ENCODE peak calls at places on chromosomes 4 and X, in six cellular contexts. G is mammary epithelial cell, U is lower lobe of right lung, P is IMR-90, N is left ventricle myocardium inferior, T is upper lobe of right lung. O is an unnamed sample. For H3K9me3, the result is how much of the 10 kb centered on the place peaks cover.

GRCh38 chrX:37745354-37745753 is 34.5 kb upstream of the CYBB start:
- DNase-seq in G (peak), U (peak), P (peak), N (peak), T (peak), O (peak)

GRCh38 chr4:89277412-89277811 is 30.2 kb downstream of the GPRIN3 start:
- DNase-seq in G (peak), U (no peak), P (no peak), N (no peak), T (no peak), O (no peak)

GRCh38 chr4:172666711-172667368 is 501.8 kb upstream of the GALNT7 start:
- DNase-seq in G (no peak), U (no peak), P (peak), N (no peak), T (no peak), O (no peak)

GRCh38 chr4:85644061-85644460 is 169.1 kb downstream of the ARHGAP24 start:
- DNase-seq in G (no peak), U (no peak), P (no peak), N (no peak), T (no peak), O (no peak)

GRCh38 chr4:155629183-155629825 is 37.3 kb upstream of the GUCY1A1 start:
- DNase-seq in G (peak), U (no peak), P (peak), N (no peak), T (no peak), O (no peak)

GRCh38 chr4:70613893-70614572 is 14.5 kb upstream of the ENAM start:
- DNase-seq in G (no peak), U (no peak), P (no peak), N (no peak), T (no peak), O (no peak)

GRCh38 chrX:133461226-133461625 is 45.9 kb upstream of the GPC4 start:
- DNase-seq in G (no peak), U (no peak), P (no peak), N (no peak), T (no peak), O (no peak)

GRCh38 chr4:41150401-41150800 is 63.9 kb downstream of the APBB2 start:
- DNase-seq in G (no peak), U (no peak), P (no peak), N (no peak), T (no peak), O (no peak)

GRCh38 chr4:37717575-37717974 is 31.4 kb upstream of the RELL1 start:
- DNase-seq in G (peak), U (no peak), P (peak), N (no peak), T (no peak), O (no peak)

GRCh38 chr4:6263541-6264540 is 5.8 kb upstream of the WFS1 start:
- DNase-seq in G (peak), U (peak), P (peak), N (no peak), T (no peak), O (peak)

GRCh38 chr4:105709081-105709450 is 482 bp downstream of the GSTCD start:
- DNase-seq in G (peak), U (no peak), P (no peak), N (no peak), T (no peak), O (no peak)

GRCh38 chr4:77092832-77093800 is 17.3 kb upstream of the CCNI start:
- DNase-seq in G (peak), U (no peak), P (no peak), N (no peak), T (no peak), O (no peak)

GRCh38 chr4:6019316-6020263 is 1.4 kb upstream of the C4orf50 start:
- DNase-seq in G (no peak), U (no peak), P (peak), N (no peak), T (no peak), O (no peak)

GRCh38 chr4:173009129-173009823 is 159.3 kb upstream of the GALNT7 start:
- DNase-seq in G (no peak), U (no peak), P (peak), N (no peak), T (no peak), O (no peak)

GRCh38 chrX:46180258-46180687 is 364.9 kb downstream of the ZNF674 start:
- DNase-seq in G (peak), U (no peak), P (peak), N (no peak), T (no peak), O (peak)

GRCh38 chrX:38973327-38973726 is 172.1 kb downstream of the MID1IP1 start:
- DNase-seq in G (no peak), U (peak), P (peak), N (no peak), T (peak), O (no peak)

GRCh38 chr4:141890279-141890678 is 253.9 kb downstream of the IL15 start:
- DNase-seq in G (no peak), U (no peak), P (peak), N (no peak), T (no peak), O (no peak)

GRCh38 chr4:103095080-103095479 is 4.6 kb downstream of the BDH2 start:
- DNase-seq in G (no peak), U (no peak), P (no peak), N (no peak), T (no peak), O (no peak)

GRCh38 chrX:145405012-145405411 is 157.7 kb downstream of the SPANXN1 start:
- DNase-seq in G (peak), U (no peak), P (peak), N (no peak), T (no peak), O (no peak)

GRCh38 chr4:48237996-48238645 is 31.5 kb downstream of the TEC start:
- DNase-seq in G (peak), U (no peak), P (peak), N (no peak), T (no peak), O (no peak)

GRCh38 chr4:119204898-119205297 is 7.6 kb upstream of the USP53 start:
- DNase-seq in G (no peak), U (no peak), P (no peak), N (no peak), T (no peak), O (no peak)

GRCh38 chrX:25012793-25013592 is 2.8 kb downstream of the ARX start:
- DNase-seq in G (no peak), U (no peak), P (no peak), N (no peak), T (no peak), O (no peak)

GRCh38 chrX:69137371-69137881 is 27.8 kb downstream of the PJA1 start:
- DNase-seq in G (no peak), U (no peak), P (peak), N (no peak), T (no peak), O (peak)
- H3K27ac ChIP-seq in G (no peak), U (peak), P (peak), N (peak), T (peak), O (no peak)

DNA sequence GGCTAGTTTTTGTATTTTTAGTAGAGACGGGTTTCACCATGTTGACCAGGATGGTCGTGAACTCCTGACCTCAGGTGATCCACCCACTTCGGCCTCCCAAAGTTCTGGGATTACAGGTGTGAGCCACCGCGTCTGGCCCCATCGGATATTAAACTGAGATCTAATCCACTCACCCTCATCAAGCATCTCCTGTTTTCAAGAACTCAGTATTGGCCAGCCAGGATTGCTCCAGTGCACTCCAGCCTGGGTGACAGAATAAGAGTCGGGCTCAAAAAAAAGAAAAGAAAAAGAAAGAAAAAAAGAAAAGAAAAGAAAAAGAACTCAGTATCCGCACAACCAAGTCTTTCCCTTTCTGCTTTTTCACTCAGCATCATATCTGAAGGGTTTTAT is 167.6 kb downstream of the OR13H1 start:
- DNase-seq in G (no peak), U (no peak), P (no peak), N (no peak), T (no peak), O (no peak)
- H3K4me3 ChIP-seq in G (no peak), U (no peak), P (peak), N (no peak), T (no peak), O (no peak)

GRCh38 chr4:11618666-11619282 is 190.1 kb upstream of the HS3ST1 start:
- DNase-seq in G (no peak), U (no peak), P (no peak), N (no peak), T (no peak), O (no peak)
- H3K9me3 ChIP-seq in G (under half), U (under half), P (under half), N (under half), T (under half), O (under half)

GRCh38 chr4:7649411-7649740 is 214.6 kb upstream of the PSAPL1 start:
- DNase-seq in G (no peak), U (peak), P (no peak), N (no peak), T (peak), O (peak)
- H3K27ac ChIP-seq in G (no peak), U (peak), P (no peak), N (no peak), T (no peak), O (no peak)

DNA sequence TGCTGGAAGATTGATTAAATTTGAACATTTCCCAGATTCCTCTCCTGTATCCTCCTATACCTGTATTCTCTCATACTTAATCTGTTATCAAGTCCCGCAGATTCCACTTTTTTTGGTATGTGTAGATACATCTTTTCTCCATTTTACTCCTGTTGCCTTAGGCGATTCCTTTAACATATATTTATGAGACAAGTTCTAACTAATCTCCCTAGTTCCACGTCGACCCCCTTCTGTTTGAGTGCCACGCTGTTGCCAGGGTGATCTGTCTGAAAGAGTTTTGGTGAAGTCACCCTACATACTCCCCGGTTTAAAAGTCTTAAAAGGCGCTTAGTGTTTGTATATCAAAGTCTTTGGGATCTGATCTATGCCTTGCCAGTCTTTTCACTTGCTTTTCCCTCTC is 2.4 kb downstream of the HNRNPH2 start:
- DNase-seq in G (peak), U (no peak), P (no peak), N (no peak), T (no peak), O (no peak)
- H3K4me3 ChIP-seq in G (peak), U (peak), P (no peak), N (peak), T (peak), O (no peak)

GRCh38 chrX:40099046-40099968 is 1.5 kb upstream of the BCOR start:
- DNase-seq in G (no peak), U (peak), P (no peak), N (peak), T (peak), O (peak)
- H3K9me3 ChIP-seq in G (under half), U (under half), P (under half), N (under half), T (under half), O (under half)

GRCh38 chrX:71638409-71638808 is 20.1 kb upstream of the CXCR3 start:
- DNase-seq in G (no peak), U (no peak), P (no peak), N (no peak), T (no peak), O (no peak)

GRCh38 chrX:71640002-71640401 is 21.7 kb upstream of the CXCR3 start:
- DNase-seq in G (no peak), U (no peak), P (no peak), N (no peak), T (no peak), O (no peak)

GRCh38 chrX:71636438-71637252 is 18.3 kb upstream of the CXCR3 start:
- DNase-seq in G (no peak), U (no peak), P (no peak), N (no peak), T (no peak), O (no peak)

GRCh38 chrX:71637848-71638247 is 19.5 kb upstream of the CXCR3 start:
- DNase-seq in G (no peak), U (no peak), P (peak), N (no peak), T (no peak), O (no peak)

GRCh38 chrX:71637253-71637618 is 18.9 kb upstream of the CXCR3 start:
- DNase-seq in G (no peak), U (no peak), P (peak), N (no peak), T (no peak), O (no peak)
- H3K27ac ChIP-seq in G (no peak), U (no peak), P (no peak), N (peak), T (no peak), O (no peak)

GRCh38 chrX:129783176-129783776 is 3.5 kb downstream of the SASH3 start:
- DNase-seq in G (no peak), U (no peak), P (no peak), N (no peak), T (no peak), O (peak)

GRCh38 chrX:129782706-129783105 is 3.0 kb downstream of the SASH3 start:
- DNase-seq in G (no peak), U (no peak), P (no peak), N (no peak), T (no peak), O (no peak)

GRCh38 chrX:129780441-129781105 is 824 bp downstream of the SASH3 start:
- DNase-seq in G (no peak), U (no peak), P (no peak), N (no peak), T (no peak), O (no peak)

GRCh38 chrX:129781134-129782014 is 1.6 kb downstream of the SASH3 start:
- DNase-seq in G (no peak), U (peak), P (no peak), N (no peak), T (peak), O (peak)

GRCh38 chrX:129782015-129782495 is 2.3 kb downstream of the SASH3 start:
- DNase-seq in G (no peak), U (no peak), P (no peak), N (no peak), T (no peak), O (no peak)
- H3K4me3 ChIP-seq in G (no peak), U (peak), P (no peak), N (no peak), T (peak), O (no peak)